ENCODE peak calls at places on chromosomes 5 and 9, in ten cellular contexts. K, D, C, B, R, X, M, Q, N and Y are unnamed samples.

GRCh38 chr9:104842698-104843097 is 78.8 kb downstream of the NIPSNAP3B start:
- DNase-seq in B (no peak), R (no peak), M (no peak), K (no peak), N (no peak), D (no peak), C (no peak), X (no peak), Q (no peak), Y (no peak)

GRCh38 chr5:56358703-56359428 is 125.7 kb upstream of the ANKRD55 start:
- DNase-seq in N (peak; percentile 62), M (peak; percentile 47), Q (no peak), K (peak; percentile 41), B (no peak), R (peak; percentile 91), C (no peak), X (peak; percentile 7), D (peak; percentile 95), Y (no peak)

GRCh38 chr5:167576928-167577327 is 714.5 kb upstream of the WWC1 start:
- DNase-seq in C (no peak), N (no peak), M (no peak), B (no peak), D (no peak), R (no peak), K (no peak), Q (no peak), X (no peak), Y (no peak)

GRCh38 chr5:172769598-172770373 is 1.2 kb downstream of the DUSP1 start:
- DNase-seq in K (peak; percentile 66), C (no peak), B (no peak), Q (no peak), M (no peak), R (no peak), D (peak; percentile 27), N (no peak), X (no peak), Y (no peak)

GRCh38 chr5:95530441-95530840 is 24.3 kb downstream of the SKIC3 start:
- DNase-seq in N (no peak), C (no peak), B (no peak), Q (no peak), R (no peak), M (peak; percentile 88), D (no peak), X (peak; percentile 28), K (peak; percentile 72), Y (no peak)

GRCh38 chr9:95018099-95018927 is 291.8 kb downstream of the AOPEP start:
- DNase-seq in Q (peak; percentile 71), N (no peak), C (peak; percentile 82), X (peak; percentile 89), B (peak; percentile 34), M (peak; percentile 98), K (peak; percentile 80), D (peak; percentile 73), R (no peak), Y (no peak)

GRCh38 chr5:150710165-150710564 is 9.3 kb upstream of the RBM22 start:
- DNase-seq in R (no peak), B (no peak), M (no peak), C (no peak), N (no peak), D (no peak), X (peak; percentile 21), K (peak; percentile 38), Q (no peak), Y (no peak)

GRCh38 chr5:164119806-164120440 is 614.5 kb downstream of the MAT2B start:
- DNase-seq in C (no peak), B (no peak), M (peak; percentile 56), Q (no peak), K (peak; percentile 34), D (no peak), R (no peak), X (no peak), N (no peak), Y (no peak)

GRCh38 chr9:114339130-114339908 is 9.7 kb downstream of the ORM2 start:
- DNase-seq in D (peak; percentile 19), K (peak; percentile 70), Q (peak; percentile 79), N (no peak), M (no peak), R (no peak), C (no peak), B (peak; percentile 32), X (peak; percentile 65), Y (no peak)

GRCh38 chr9:123080444-123080843 is 47.0 kb downstream of the GPR21 start:
- DNase-seq in Q (no peak), R (no peak), C (no peak), K (no peak), B (no peak), D (no peak), M (no peak), N (no peak), X (no peak), Y (no peak)

GRCh38 chr9:78940121-78940855 is 631.5 kb upstream of the TLE4 start:
- DNase-seq in B (no peak), K (peak; percentile 22), M (no peak), D (no peak), X (no peak), C (no peak), N (no peak), Q (no peak), R (no peak), Y (no peak)

GRCh38 chr9:121289554-121290370 is 21.8 kb downstream of the GSN start:
- DNase-seq in Q (peak; percentile 19), X (no peak), M (no peak), K (peak; percentile 29), D (no peak), B (no peak), R (no peak), N (no peak), C (no peak), Y (no peak)

GRCh38 chr5:51388488-51389325 is 5.5 kb downstream of the ISL1 start:
- DNase-seq in X (no peak), Q (no peak), M (no peak), N (no peak), D (no peak), K (no peak), R (no peak), C (no peak), B (no peak), Y (no peak)

GRCh38 chr9:4517274-4517673 is 27.0 kb downstream of the SLC1A1 start:
- DNase-seq in Q (no peak), B (no peak), C (no peak), M (peak; percentile 20), X (no peak), D (peak; percentile 37), N (no peak), K (no peak), R (peak; percentile 44), Y (no peak)

GRCh38 chr5:143140492-143141231 is 262.8 kb downstream of the NR3C1 start:
- DNase-seq in D (no peak), K (no peak), B (no peak), X (peak; percentile 15), Q (no peak), M (no peak), N (no peak), R (no peak), C (no peak), Y (no peak)

GRCh38 chr9:122265265-122265900 is 701 bp downstream of the MRRF start:
- DNase-seq in B (no peak), M (no peak), Q (no peak), R (peak; percentile 55), N (no peak), D (peak; percentile 8), K (peak; percentile 19), C (no peak), X (peak; percentile 37), Y (no peak)

GRCh38 chr9:6433405-6433804 is 20.4 kb downstream of the UHRF2 start:
- DNase-seq in Q (no peak), R (no peak), X (no peak), M (peak; percentile 73), N (no peak), D (no peak), K (peak; percentile 44), C (no peak), B (no peak), Y (no peak)

DNA sequence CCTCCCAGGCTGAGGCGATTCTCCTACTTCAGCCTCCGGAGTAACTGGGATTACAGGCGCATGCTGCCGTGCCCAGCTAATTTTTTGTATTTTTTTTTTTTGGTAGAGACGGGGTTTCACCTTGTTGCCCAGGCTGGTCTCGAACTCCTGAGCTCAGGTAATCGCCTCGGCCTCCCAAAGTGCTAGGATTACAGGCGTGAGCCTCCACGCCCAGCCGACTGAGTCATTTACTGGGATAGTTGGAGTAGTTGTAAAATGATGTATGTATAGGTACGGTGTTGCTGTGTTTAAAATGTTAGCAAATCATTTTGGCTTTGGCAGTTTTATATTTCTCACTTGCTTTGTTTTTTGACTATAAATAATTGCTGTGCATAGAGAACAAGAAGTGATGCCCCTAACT is 209.4 kb downstream of the ADAMTSL1 start:
- DNase-seq in B (no peak), X (no peak), K (no peak), R (no peak), C (no peak), M (no peak), Q (no peak), N (no peak), D (no peak), Y (no peak)
- H3K27ac ChIP-seq in B (no peak overlapping the region), X (no peak overlapping the region), K (no peak overlapping the region), R (no peak overlapping the region), C (no peak overlapping the region), M (no peak overlapping the region), Q (no peak overlapping the region), N (no peak overlapping the region), D (no peak overlapping the region), Y (no peak overlapping the region)

GRCh38 chr9:101791938-101792337 is 53.5 kb upstream of the GRIN3A start:
- DNase-seq in Q (no peak), D (peak; percentile 38), C (no peak), K (peak; percentile 5), X (peak; percentile 39), M (peak; percentile 0), B (no peak), R (no peak), N (no peak), Y (no peak)
- TF ChIP-seq CTCF in Q (peak; percentile 28), D (peak; percentile 36), C (no peak), K (no peak), X (peak; percentile 54), M (peak; percentile 47), B (peak; percentile 35), R (peak; percentile 62), N (peak; percentile 27), Y (no peak)

GRCh38 chr5:32276173-32276853 is 36.4 kb downstream of the MTMR12 start:
- DNase-seq in M (peak; percentile 62), C (no peak), Q (no peak), D (no peak), B (no peak), K (peak; percentile 63), X (no peak), R (no peak), N (no peak), Y (no peak)
- H3K27ac ChIP-seq in M (peak overlapping the region; percentile 56), C (peak overlapping the region; percentile 63), Q (peak overlapping the region; percentile 56), D (peak overlapping the region; percentile 17), B (peak overlapping the region; percentile 64), K (no peak overlapping the region), X (no peak overlapping the region), R (peak overlapping the region; percentile 23), N (peak overlapping the region; percentile 60), Y (peak overlapping the region; percentile 61)

DNA sequence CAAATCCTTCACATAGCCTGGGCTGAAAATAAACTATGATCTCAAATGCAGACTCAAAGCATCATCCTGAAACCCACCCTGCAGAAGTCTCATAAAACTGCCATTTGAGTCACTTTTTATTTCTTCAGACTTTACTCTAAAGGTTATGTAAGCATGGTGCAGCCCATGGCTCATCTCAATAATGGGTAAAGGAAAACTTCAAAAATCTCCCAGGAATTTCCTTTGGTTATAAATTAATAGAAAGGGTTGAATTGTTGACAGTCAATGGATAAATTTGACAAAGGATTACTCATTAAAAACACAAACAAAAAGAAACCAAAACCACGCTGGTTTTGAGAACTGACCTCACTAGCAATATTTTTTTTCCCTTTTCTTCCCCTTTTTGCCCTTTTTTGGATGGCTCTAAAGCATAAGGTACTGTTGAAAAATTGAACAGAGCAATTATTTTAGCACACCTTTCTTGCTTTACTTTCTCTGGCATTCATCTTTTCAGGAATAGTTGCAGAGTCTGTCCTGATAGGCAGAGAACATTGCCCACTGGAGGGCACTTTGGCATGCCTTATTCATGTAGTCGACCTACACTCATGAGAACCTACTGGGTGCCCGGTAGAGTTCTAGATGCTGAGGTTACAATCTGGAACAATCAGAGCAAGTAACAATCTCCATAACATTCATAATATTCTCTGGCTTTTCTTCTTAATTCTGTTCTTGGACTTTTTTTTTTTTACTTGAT is 191.4 kb downstream of the TMEM167A start:
- DNase-seq in Q (no peak), N (no peak), B (no peak), X (peak; percentile 88), R (no peak), D (no peak), K (no peak), C (no peak), M (peak; percentile 70), Y (peak; percentile 55)
- TF ChIP-seq CTCF in Q (no peak), N (no peak), B (no peak), X (peak; percentile 57), R (no peak), D (no peak), K (no peak), C (no peak), M (no peak), Y (peak; percentile 27)